ENCODE peak calls at places on chromosomes 6 and 20, in nine cellular contexts. K is HCT116, Z is adrenal gland, D is anterior cingulate cortex, N is GM20000, E is type B pancreatic cell, L is cardiac muscle cell, T is body of pancreas, J is HuH-7. P is an unnamed sample.

GRCh38 chr6:33694401-33694931 is 17.0 kb downstream of the UQCC2 start:
- DNase-seq in K (no peak), Z (no peak), D (no peak), N (no peak), E (no peak), L (peak; percentile 46), T (peak; percentile 36), J (no peak), P (peak; percentile 53)

GRCh38 chr6:52893221-52893620 is 16.3 kb downstream of the GSTA3 start:
- DNase-seq in K (no peak), Z (peak; percentile 51), D (no peak), N (no peak), E (no peak), L (no peak), T (peak; percentile 27), J (no peak), P (no peak)

GRCh38 chr6:43627008-43627825 is 1.8 kb downstream of the GTPBP2 start:
- DNase-seq in K (peak; percentile 78), Z (peak; percentile 92), D (no peak), N (no peak), E (no peak), L (peak; percentile 96), T (peak; percentile 80), J (peak; percentile 52), P (no peak)

GRCh38 chr6:150877928-150878327 is 12.4 kb downstream of the MTHFD1L start:
- DNase-seq in K (no peak), Z (no peak), D (no peak), N (no peak), E (no peak), L (no peak), T (peak; percentile 75), J (no peak), P (no peak)

GRCh38 chr6:22029169-22029568 is 267.7 kb downstream of the PRL start:
- DNase-seq in K (no peak), Z (no peak), D (no peak), N (peak; percentile 5), E (no peak), L (peak; percentile 42), T (no peak), J (no peak), P (no peak)

GRCh38 chr6:27528714-27529113 is 55.8 kb upstream of the ZNF184 start:
- DNase-seq in K (no peak), Z (no peak), D (no peak), N (no peak), E (no peak), L (no peak), T (no peak), J (no peak), P (no peak)

GRCh38 chr6:142374965-142375733 is 73.3 kb downstream of the ADGRG6 start:
- DNase-seq in K (peak; percentile 85), Z (no peak), D (no peak), N (no peak), E (no peak), L (peak; percentile 80), T (no peak), J (peak; percentile 42), P (no peak)

GRCh38 chr6:157761331-157761921 is 61.6 kb upstream of the SNX9 start:
- DNase-seq in K (no peak), Z (no peak), D (no peak), N (peak; percentile 32), E (no peak), L (peak; percentile 68), T (no peak), J (no peak), P (no peak)

GRCh38 chr6:156980515-156980914 is 203.3 kb downstream of the ARID1B start:
- DNase-seq in K (no peak), Z (no peak), D (no peak), N (no peak), E (no peak), L (no peak), T (no peak), J (no peak), P (peak; percentile 39)

GRCh38 chr20:1951436-1952115 is 42.3 kb downstream of the PDYN start:
- DNase-seq in K (no peak), Z (no peak), D (no peak), N (no peak), E (no peak), L (no peak), T (no peak), J (no peak), P (no peak)

GRCh38 chr6:168388641-168389633 is 52.0 kb upstream of the SMOC2 start:
- DNase-seq in K (no peak), Z (no peak), D (no peak), N (no peak), E (no peak), L (no peak), T (peak; percentile 71), J (no peak), P (no peak)

GRCh38 chr6:145699462-145699861 is 35.9 kb downstream of the EPM2A start:
- DNase-seq in K (no peak), Z (no peak), D (no peak), N (no peak), E (no peak), L (peak; percentile 69), T (no peak), J (no peak), P (no peak)

GRCh38 chr20:1893721-1894470 is 1.3 kb upstream of the SIRPA start:
- DNase-seq in K (peak; percentile 4), Z (peak; percentile 83), D (no peak), N (no peak), E (no peak), L (no peak), T (peak; percentile 70), J (no peak), P (peak; percentile 38)

GRCh38 chr6:134373282-134373922 is 55.5 kb upstream of the SGK1 start:
- DNase-seq in K (no peak), Z (peak; percentile 69), D (no peak), N (peak; percentile 64), E (no peak), L (peak; percentile 81), T (peak; percentile 28), J (no peak), P (no peak)

GRCh38 chr6:131015630-131016263 is 47.3 kb downstream of the EPB41L2 start:
- DNase-seq in K (no peak), Z (no peak), D (no peak), N (no peak), E (no peak), L (peak; percentile 78), T (no peak), J (no peak), P (no peak)

GRCh38 chr20:19864130-19864529 is 106.1 kb downstream of the RIN2 start:
- DNase-seq in K (no peak), Z (no peak), D (no peak), N (no peak), E (no peak), L (no peak), T (no peak), J (no peak), P (no peak)

GRCh38 chr6:28215425-28215824 is 9.7 kb upstream of the ZSCAN9 start:
- DNase-seq in K (no peak), Z (no peak), D (no peak), N (no peak), E (no peak), L (peak; percentile 33), T (no peak), J (no peak), P (no peak)

GRCh38 chr6:130886965-130887364 is 59.8 kb downstream of the SMLR1 start:
- DNase-seq in K (no peak), Z (no peak), D (no peak), N (no peak), E (no peak), L (no peak), T (no peak), J (no peak), P (no peak)

GRCh38 chr20:63701329-63702035 is 5.0 kb downstream of the TNFRSF6B start:
- DNase-seq in K (no peak), Z (no peak), D (no peak), N (no peak), E (no peak), L (no peak), T (no peak), J (peak; percentile 10), P (no peak)

GRCh38 chr20:62953839-62954703 is 1.6 kb downstream of the SLC17A9 start:
- DNase-seq in K (no peak), Z (peak; percentile 77), D (peak; percentile 29), N (peak; percentile 93), E (peak; percentile 75), L (peak; percentile 85), T (peak; percentile 31), J (peak; percentile 86), P (peak; percentile 94)

GRCh38 chr6:112618796-112619195 is 271.7 kb downstream of the RFPL4B start:
- DNase-seq in K (peak; percentile 21), Z (no peak), D (no peak), N (no peak), E (no peak), L (peak; percentile 47), T (no peak), J (peak; percentile 10), P (no peak)

GRCh38 chr6:117829594-117830319 is 77.3 kb upstream of the SLC35F1 start:
- DNase-seq in K (peak; percentile 51), Z (peak; percentile 25), D (no peak), N (peak; percentile 20), E (no peak), L (peak; percentile 20), T (peak; percentile 15), J (peak; percentile 34), P (peak; percentile 57)

GRCh38 chr6:29763491-29764289 is 40.5 kb downstream of the HLA-F start:
- DNase-seq in K (no peak), Z (no peak), D (no peak), N (no peak), E (no peak), L (peak; percentile 79), T (no peak), J (no peak), P (no peak)

GRCh38 chr6:81265106-81265505 is 487.4 kb downstream of the TENT5A start:
- DNase-seq in K (no peak), Z (no peak), D (no peak), N (no peak), E (no peak), L (peak; percentile 61), T (no peak), J (no peak), P (no peak)

GRCh38 chr6:14207493-14207892 is 89.9 kb downstream of the CD83 start:
- DNase-seq in K (no peak), Z (no peak), D (no peak), N (no peak), E (no peak), L (no peak), T (no peak), J (no peak), P (no peak)

GRCh38 chr20:24779166-24779565 is 169.9 kb upstream of the CST7 start:
- DNase-seq in K (no peak), Z (no peak), D (no peak), N (no peak), E (no peak), L (no peak), T (peak; percentile 2), J (no peak), P (no peak)

GRCh38 chr6:111971866-111972532 is 81.9 kb upstream of the CCN6 start:
- DNase-seq in K (no peak), Z (no peak), D (no peak), N (no peak), E (no peak), L (no peak), T (no peak), J (no peak), P (no peak)

GRCh38 chr6:148790817-148791216 is 44.0 kb downstream of the UST start:
- DNase-seq in K (no peak), Z (no peak), D (no peak), N (peak; percentile 23), E (no peak), L (no peak), T (no peak), J (no peak), P (no peak)

GRCh38 chr20:18188446-18188845 is 50.8 kb downstream of the KAT14 start:
- DNase-seq in K (no peak), Z (no peak), D (no peak), N (no peak), E (no peak), L (peak; percentile 64), T (no peak), J (no peak), P (no peak)

GRCh38 chr20:57661201-57662027 is 41.2 kb upstream of the ZBP1 start:
- DNase-seq in K (no peak), Z (peak; percentile 17), D (peak; percentile 21), N (no peak), E (peak; percentile 64), L (no peak), T (peak; percentile 4), J (no peak), P (no peak)

GRCh38 chr6:20838113-20838512 is 303.9 kb downstream of the CDKAL1 start:
- DNase-seq in K (no peak), Z (no peak), D (no peak), N (no peak), E (no peak), L (no peak), T (no peak), J (no peak), P (no peak)